ENCODE peak calls at places on chromosomes 12 and 14, in nine cellular contexts. Z is CD8-positive, alpha-beta memory T cell; P is head of caudate nucleus; T is fibroblast of the aortic adventitia; G is glutamatergic neuron; S is Right ventricle myocardium superior; W is activated gamma-delta T cell treated with Interleukin-2 at 50 U/mL for 16 hours; X is choroid plexus epithelial cell; J is HCT116. V is an unnamed sample.

GRCh38 chr14:49959822-49960408 is 67.0 kb downstream of the ARF6 start:
- DNase-seq in Z (no peak), P (no peak), T (no peak), G (no peak), S (no peak), W (no peak), X (no peak), J (no peak), V (no peak)

GRCh38 chr12:18262514-18262913 is 1.2 kb downstream of the PIK3C2G start:
- DNase-seq in Z (no peak), P (no peak), T (no peak), G (no peak), S (no peak), W (no peak), X (no peak), J (no peak), V (no peak)

GRCh38 chr12:109888179-109889020 is 8.1 kb upstream of the GLTP start:
- DNase-seq in Z (peak), P (no peak), T (peak), G (no peak), S (no peak), W (no peak), X (peak), J (peak), V (no peak)

GRCh38 chr12:110352401-110352800 is 51.1 kb downstream of the ANAPC7 start:
- DNase-seq in Z (no peak), P (no peak), T (no peak), G (no peak), S (no peak), W (no peak), X (no peak), J (no peak), V (no peak)

GRCh38 chr12:98399532-98399931 is 115.9 kb upstream of the TMPO start:
- DNase-seq in Z (peak), P (no peak), T (peak), G (peak), S (no peak), W (peak), X (peak), J (peak), V (no peak)

GRCh38 chr12:63805704-63806672 is 26.3 kb downstream of the RXYLT1 start:
- DNase-seq in Z (no peak), P (no peak), T (no peak), G (no peak), S (no peak), W (no peak), X (no peak), J (no peak), V (no peak)

GRCh38 chr12:60995256-60995825 is 1264.9 kb upstream of the USP15 start:
- DNase-seq in Z (no peak), P (no peak), T (no peak), G (no peak), S (no peak), W (no peak), X (no peak), J (no peak), V (no peak)

GRCh38 chr12:45208604-45209487 is 7.0 kb upstream of the ANO6 start:
- DNase-seq in Z (no peak), P (no peak), T (peak), G (no peak), S (no peak), W (no peak), X (peak), J (peak), V (peak)

GRCh38 chr14:54355698-54356097 is 41.1 kb upstream of the CDKN3 start:
- DNase-seq in Z (no peak), P (no peak), T (no peak), G (no peak), S (no peak), W (no peak), X (no peak), J (no peak), V (no peak)

GRCh38 chr12:107411792-107412535 is 273.6 kb upstream of the PWP1 start:
- DNase-seq in Z (no peak), P (no peak), T (no peak), G (no peak), S (no peak), W (no peak), X (peak), J (no peak), V (no peak)

GRCh38 chr14:61512026-61512425 is 183.3 kb upstream of the HIF1A start:
- DNase-seq in Z (no peak), P (no peak), T (no peak), G (no peak), S (no peak), W (no peak), X (peak), J (no peak), V (no peak)

GRCh38 chr12:55930771-55931316 is at the start of gene DGKA:
- DNase-seq in Z (peak), P (no peak), T (peak), G (no peak), S (peak), W (peak), X (peak), J (peak), V (peak)

GRCh38 chr14:64601571-64601970 is 51.8 kb downstream of the PPP1R36 start:
- DNase-seq in Z (no peak), P (no peak), T (no peak), G (no peak), S (no peak), W (no peak), X (no peak), J (no peak), V (peak)

GRCh38 chr14:59511916-59512530 is 27.7 kb downstream of the JKAMP start:
- DNase-seq in Z (no peak), P (no peak), T (no peak), G (peak), S (no peak), W (no peak), X (peak), J (no peak), V (peak)

GRCh38 chr12:124498178-124498869 is 69.1 kb downstream of the NCOR2 start:
- DNase-seq in Z (no peak), P (no peak), T (peak), G (no peak), S (no peak), W (no peak), X (peak), J (no peak), V (no peak)

GRCh38 chr12:107169200-107169599 is 75.9 kb upstream of the CRY1 start:
- DNase-seq in Z (no peak), P (no peak), T (no peak), G (no peak), S (no peak), W (no peak), X (no peak), J (no peak), V (no peak)

GRCh38 chr12:42669471-42669997 is 80.0 kb upstream of the PRICKLE1 start:
- DNase-seq in Z (no peak), P (no peak), T (peak), G (no peak), S (no peak), W (no peak), X (peak), J (no peak), V (no peak)

GRCh38 chr12:77231548-77231947 is 166.2 kb upstream of the E2F7 start:
- DNase-seq in Z (no peak), P (no peak), T (peak), G (no peak), S (peak), W (no peak), X (peak), J (no peak), V (no peak)

GRCh38 chr14:22850944-22851790 is 14.8 kb downstream of the MMP14 start:
- DNase-seq in Z (no peak), P (no peak), T (peak), G (no peak), S (peak), W (no peak), X (peak), J (no peak), V (no peak)

GRCh38 chr12:508795-509194 is 49.1 kb downstream of the B4GALNT3 start:
- DNase-seq in Z (no peak), P (no peak), T (no peak), G (no peak), S (no peak), W (no peak), X (no peak), J (no peak), V (no peak)

GRCh38 chr14:67311868-67312267 is 47.7 kb downstream of the ATP6V1D start:
- DNase-seq in Z (no peak), P (no peak), T (no peak), G (no peak), S (no peak), W (no peak), X (no peak), J (no peak), V (no peak)

GRCh38 chr14:61561657-61562276 is 133.5 kb upstream of the HIF1A start:
- DNase-seq in Z (no peak), P (no peak), T (peak), G (no peak), S (peak), W (no peak), X (peak), J (peak), V (peak)

GRCh38 chr12:121570467-121571283 is 10.1 kb downstream of the KDM2B start:
- DNase-seq in Z (no peak), P (no peak), T (no peak), G (no peak), S (no peak), W (no peak), X (no peak), J (no peak), V (no peak)

GRCh38 chr14:67541448-67542387 is 8.6 kb downstream of the PLEKHH1 start:
- DNase-seq in Z (no peak), P (no peak), T (no peak), G (no peak), S (no peak), W (peak), X (no peak), J (no peak), V (no peak)

GRCh38 chr12:94761559-94761958 is 111.2 kb upstream of the TMCC3 start:
- DNase-seq in Z (no peak), P (no peak), T (peak), G (no peak), S (no peak), W (no peak), X (peak), J (peak), V (no peak)

GRCh38 chr14:89417469-89418225 is 614 bp upstream of the FOXN3 start:
- DNase-seq in Z (peak), P (no peak), T (peak), G (peak), S (peak), W (peak), X (peak), J (peak), V (peak)

GRCh38 chr12:47547077-47547476 is 158.8 kb downstream of the RPAP3 start:
- DNase-seq in Z (no peak), P (no peak), T (peak), G (no peak), S (no peak), W (no peak), X (peak), J (no peak), V (no peak)

GRCh38 chr12:45587877-45588530 is 141.5 kb upstream of the ARID2 start:
- DNase-seq in Z (no peak), P (no peak), T (no peak), G (no peak), S (no peak), W (no peak), X (no peak), J (no peak), V (no peak)

GRCh38 chr12:123905319-123905925 is 67.2 kb downstream of the CCDC92 start:
- DNase-seq in Z (peak), P (peak), T (peak), G (peak), S (no peak), W (peak), X (peak), J (peak), V (peak)

GRCh38 chr14:104227806-104228205 is 89.4 kb downstream of the KIF26A start:
- DNase-seq in Z (no peak), P (no peak), T (no peak), G (peak), S (no peak), W (no peak), X (no peak), J (no peak), V (no peak)

GRCh38 chr14:35337074-35337556 is 44.9 kb downstream of the PSMA6 start:
- DNase-seq in Z (no peak), P (no peak), T (no peak), G (no peak), S (no peak), W (no peak), X (no peak), J (no peak), V (no peak)

V was measured in retina.